ENCODE peak calls at places on chromosome 11, in eight cellular contexts. N is CD8-positive, alpha-beta T cell; H is ovary; E is mammary epithelial cell; K is adrenal gland; S is CD4-positive, alpha-beta T cell; F is mesendoderm; O is brain microvascular endothelial cell. M is an unnamed sample.

GRCh38 chr11:36431429-36432092 is 78.5 kb downstream of the TRAF6 start:
- DNase-seq in N (no peak), H (peak; percentile 89), E (peak; percentile 93), K (peak; percentile 90), S (peak; percentile 15), F (peak; percentile 18), O (peak; percentile 98), M (no peak)

GRCh38 chr11:75311858-75312288 is 39.6 kb downstream of the ARRB1 start:
- DNase-seq in N (no peak), H (peak; percentile 81), E (no peak), K (peak; percentile 39), S (no peak), F (peak; percentile 31), O (peak; percentile 70), M (peak; percentile 58)

GRCh38 chr11:128874406-128874805 is 7.3 kb upstream of the KCNJ1 start:
- DNase-seq in N (no peak), H (no peak), E (no peak), K (no peak), S (no peak), F (no peak), O (no peak), M (no peak)

GRCh38 chr11:16043617-16044016 is 312.7 kb downstream of the SOX6 start:
- DNase-seq in N (no peak), H (no peak), E (no peak), K (peak; percentile 14), S (no peak), F (no peak), O (no peak), M (no peak)

GRCh38 chr11:134529212-134530096 is 117.4 kb upstream of the B3GAT1 start:
- DNase-seq in N (peak; percentile 7), H (no peak), E (no peak), K (no peak), S (no peak), F (no peak), O (no peak), M (no peak)

GRCh38 chr11:17991799-17992433 is 20.9 kb downstream of the SERGEF start:
- DNase-seq in N (peak; percentile 47), H (peak; percentile 44), E (peak; percentile 32), K (peak; percentile 43), S (peak; percentile 32), F (peak; percentile 55), O (no peak), M (peak; percentile 5)

GRCh38 chr11:122173587-122173986 is 57.6 kb upstream of the BLID start:
- DNase-seq in N (no peak), H (no peak), E (no peak), K (no peak), S (no peak), F (no peak), O (no peak), M (no peak)

GRCh38 chr11:113255096-113255495 is 59.3 kb upstream of the TTC12 start:
- DNase-seq in N (no peak), H (no peak), E (peak; percentile 27), K (no peak), S (no peak), F (no peak), O (no peak), M (no peak)

GRCh38 chr11:69924308-69925161 is 105.3 kb upstream of the FGF3 start:
- DNase-seq in N (no peak), H (no peak), E (no peak), K (no peak), S (no peak), F (no peak), O (no peak), M (no peak)

GRCh38 chr11:26297179-26297970 is 34.6 kb upstream of the ANO3 start:
- DNase-seq in N (no peak), H (no peak), E (peak; percentile 42), K (peak; percentile 19), S (no peak), F (peak; percentile 76), O (peak; percentile 66), M (no peak)

GRCh38 chr11:8942518-8943066 is at the start of gene ASCL3:
- DNase-seq in N (no peak), H (no peak), E (no peak), K (no peak), S (no peak), F (no peak), O (no peak), M (no peak)

GRCh38 chr11:121711236-121711635 is 258.5 kb upstream of the SORL1-AS1 start:
- DNase-seq in N (no peak), H (no peak), E (no peak), K (no peak), S (no peak), F (no peak), O (no peak), M (no peak)

GRCh38 chr11:67644042-67644441 is 4.5 kb upstream of the TBX10 start:
- DNase-seq in N (no peak), H (no peak), E (peak; percentile 30), K (no peak), S (no peak), F (peak; percentile 69), O (no peak), M (no peak)

GRCh38 chr11:109641549-109641948 is 219.6 kb downstream of the C11orf87 start:
- DNase-seq in N (no peak), H (no peak), E (peak; percentile 50), K (no peak), S (no peak), F (peak; percentile 74), O (peak; percentile 46), M (no peak)

GRCh38 chr11:23570828-23571227 is 710.6 kb upstream of the CCDC179 start:
- DNase-seq in N (no peak), H (no peak), E (no peak), K (no peak), S (no peak), F (no peak), O (peak; percentile 44), M (no peak)

DNA sequence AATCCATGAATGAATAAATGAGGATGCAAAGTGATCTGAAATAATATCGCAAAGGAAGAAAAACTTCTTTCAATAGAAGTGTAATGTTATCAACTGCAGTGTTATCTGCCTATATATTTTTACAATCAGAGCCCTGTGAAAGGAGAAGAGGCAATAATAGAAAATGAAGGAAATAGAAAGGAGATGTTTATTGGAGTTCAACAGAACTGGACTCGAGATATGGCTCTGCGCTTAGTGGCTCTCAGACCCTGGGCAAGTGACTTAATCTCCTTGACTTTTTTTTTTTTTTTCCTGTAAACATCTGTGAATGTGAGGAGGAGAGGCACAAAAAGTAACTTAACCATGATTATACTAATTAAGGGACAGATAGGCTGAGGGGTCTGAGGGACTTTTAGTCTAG is 18.9 kb downstream of the CNTF start:
- DNase-seq in N (no peak), H (no peak), E (no peak), K (no peak), S (no peak), F (no peak), O (no peak), M (no peak)
- H3K27ac ChIP-seq in N (no peak overlapping the region), H (no peak overlapping the region), E (no peak overlapping the region), K (no peak overlapping the region), S (peak overlapping the region; percentile 27), F (no peak overlapping the region), O (no peak overlapping the region), M (no peak overlapping the region)

DNA sequence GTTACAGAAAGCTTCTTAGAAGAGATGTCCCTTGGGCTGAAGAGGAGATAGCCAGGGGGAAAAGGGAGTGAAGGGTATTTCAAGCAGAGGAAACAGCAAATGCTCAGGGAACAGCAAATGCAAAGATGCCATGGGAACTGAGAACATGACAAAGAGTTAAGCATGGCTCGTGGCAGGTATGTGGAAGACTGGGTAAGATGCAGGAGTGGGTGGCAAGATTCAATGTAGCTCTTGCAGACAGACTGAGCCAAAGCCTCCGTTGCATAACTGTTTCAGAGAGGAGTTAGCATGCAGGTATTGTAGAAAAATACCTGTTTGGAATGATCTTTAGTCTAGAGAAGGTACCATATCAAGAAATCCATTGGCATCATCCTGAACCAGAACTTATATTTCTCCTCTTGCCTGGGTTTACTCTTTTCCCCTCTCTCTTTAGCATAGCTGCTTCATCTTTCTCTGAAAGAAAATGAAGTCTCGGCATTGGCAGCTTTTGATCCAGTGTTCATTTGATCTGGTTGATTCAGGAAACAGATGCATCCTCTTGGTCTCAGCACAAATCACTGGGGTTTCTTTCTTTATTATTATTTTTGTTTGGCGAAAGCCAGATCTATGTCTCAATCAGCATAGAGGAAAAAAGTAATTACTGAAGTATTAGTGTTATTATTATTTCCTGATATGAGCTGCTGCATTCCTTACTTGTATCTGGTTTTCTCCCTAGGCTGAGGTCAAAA is 41.7 kb upstream of the NUP160 start:
- DNase-seq in N (no peak), H (no peak), E (no peak), K (no peak), S (no peak), F (no peak), O (no peak), M (no peak)
- H3K27ac ChIP-seq in N (no peak overlapping the region), H (no peak overlapping the region), E (no peak overlapping the region), K (no peak overlapping the region), S (no peak overlapping the region), F (no peak overlapping the region), O (no peak overlapping the region), M (no peak overlapping the region)

GRCh38 chr11:12147827-12148226 is 37.4 kb downstream of the MICAL2 start:
- DNase-seq in N (no peak), H (no peak), E (no peak), K (no peak), S (no peak), F (no peak), O (no peak), M (no peak)
- H3K27ac ChIP-seq in N (no peak overlapping the region), H (no peak overlapping the region), E (no peak overlapping the region), K (no peak overlapping the region), S (no peak overlapping the region), F (no peak overlapping the region), O (no peak overlapping the region), M (no peak overlapping the region)

GRCh38 chr11:116980136-116980793 is 118.0 kb downstream of the SIK3 start:
- DNase-seq in N (no peak), H (no peak), E (no peak), K (no peak), S (no peak), F (no peak), O (no peak), M (no peak)

GRCh38 chr11:116984589-116984988 is 113.6 kb downstream of the SIK3 start:
- DNase-seq in N (no peak), H (no peak), E (peak; percentile 88), K (no peak), S (no peak), F (no peak), O (peak; percentile 91), M (no peak)

GRCh38 chr11:116976941-116977570 is 121.2 kb downstream of the SIK3 start:
- DNase-seq in N (no peak), H (no peak), E (no peak), K (no peak), S (no peak), F (peak; percentile 43), O (no peak), M (no peak)

GRCh38 chr11:116984186-116984585 is 114.0 kb downstream of the SIK3 start:
- DNase-seq in N (no peak), H (no peak), E (peak; percentile 39), K (no peak), S (no peak), F (no peak), O (peak; percentile 59), M (no peak)

DNA sequence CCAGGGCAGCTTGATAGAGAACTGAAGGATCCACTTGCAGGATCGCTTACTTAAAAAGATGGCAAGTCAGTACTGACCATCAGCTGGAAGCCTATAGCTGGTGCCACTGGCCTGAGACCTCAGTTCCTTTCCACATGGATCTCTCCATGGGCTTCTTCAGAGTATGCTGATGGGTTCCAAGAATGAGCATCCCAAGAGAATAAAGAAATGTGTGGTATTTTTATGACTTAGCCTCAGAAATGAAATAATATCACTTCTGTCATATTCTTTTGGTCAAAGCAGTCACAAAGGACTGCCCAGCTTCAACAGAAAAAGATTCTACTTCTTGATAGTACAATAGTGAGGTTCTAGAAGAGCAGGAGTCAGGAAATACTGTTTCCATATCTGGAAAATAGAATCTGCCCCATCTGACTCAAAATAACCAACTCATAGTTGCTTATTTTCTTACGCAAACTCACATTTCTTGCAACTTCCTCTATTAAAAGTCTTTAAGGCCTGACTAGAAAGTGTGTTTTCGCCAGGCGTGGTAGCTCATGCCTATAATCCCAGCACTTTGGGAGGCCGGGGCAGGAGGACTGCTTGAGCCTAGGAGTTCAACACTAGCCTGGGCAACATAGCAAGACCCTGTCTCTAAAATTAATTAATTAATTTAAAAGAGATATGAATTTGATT is 116.9 kb downstream of the SIK3 start:
- DNase-seq in N (no peak), H (no peak), E (no peak), K (no peak), S (no peak), F (no peak), O (no peak), M (no peak)
- H3K27ac ChIP-seq in N (no peak overlapping the region), H (no peak overlapping the region), E (no peak overlapping the region), K (no peak overlapping the region), S (no peak overlapping the region), F (no peak overlapping the region), O (no peak overlapping the region), M (peak overlapping the region; percentile 50)